ENCODE peak calls at places on chromosomes 6 and 20, in five cellular contexts. C is activated T-helper 1 cell treated with anti-CD3 and anti-CD28 coated beads, Interleukin-12 subunit alpha, Interleukin-12 subunit beta, Interleukin-2, Interleukin-4 antibody, amounts not matched to agents 30 ng/mL and 10 ng/mL and 1 ng/mL, durations not matched to agents 14 hours and 24 hours and 36 hours; S is NCI-H1930; P is activated T-cell treated with anti-CD3 and anti-CD28 coated beads for 1 hour; N is C1 segment of cervical spinal cord. J is an unnamed sample.

GRCh38 chr6:110355727-110356126 is 2.4 kb downstream of the METTL24 start:
- DNase-seq in C (no peak), S (no peak), P (no peak), N (no peak), J (no peak)

GRCh38 chr6:116766506-116767176 is 1.1 kb upstream of the FAM162B start:
- DNase-seq in C (no peak), S (no peak), P (no peak), N (no peak), J (no peak)

GRCh38 chr6:7542878-7543394 is 1.5 kb downstream of the DSP start:
- DNase-seq in C (no peak), S (peak; percentile 38), P (no peak), N (no peak), J (peak; percentile 67)

GRCh38 chr6:64737418-64737817 is 969.6 kb downstream of the EYS start:
- DNase-seq in C (no peak), S (no peak), P (no peak), N (no peak), J (no peak)

GRCh38 chr20:11056414-11056813 is 382.6 kb upstream of the JAG1 start:
- DNase-seq in C (no peak), S (no peak), P (no peak), N (no peak), J (no peak)

GRCh38 chr6:15528870-15529269 is 134.0 kb downstream of the DTNBP1 start:
- DNase-seq in C (no peak), S (no peak), P (no peak), N (no peak), J (no peak)

GRCh38 chr6:11804135-11804534 is 25.5 kb upstream of the ADTRP start:
- DNase-seq in C (no peak), S (no peak), P (no peak), N (no peak), J (no peak)

GRCh38 chr20:38023181-38024085 is 9.8 kb downstream of the TTI1 start:
- DNase-seq in C (no peak), S (no peak), P (no peak), N (no peak), J (peak; percentile 62)

GRCh38 chr6:138393871-138394783 is 9.9 kb upstream of the HEBP2 start:
- DNase-seq in C (no peak), S (no peak), P (no peak), N (no peak), J (no peak)

GRCh38 chr6:31356216-31356945 is 598 bp downstream of the HLA-B start:
- DNase-seq in C (peak; percentile 52), S (no peak), P (no peak), N (no peak), J (no peak)

GRCh38 chr6:166438211-166438861 is 55.6 kb upstream of the MPC1 start:
- DNase-seq in C (no peak), S (no peak), P (no peak), N (no peak), J (no peak)

GRCh38 chr6:151060096-151060741 is 179.5 kb upstream of the AKAP12 start:
- DNase-seq in C (no peak), S (no peak), P (no peak), N (no peak), J (peak; percentile 89)

GRCh38 chr6:157219201-157220200 is 103.8 kb downstream of the TMEM242 start:
- DNase-seq in C (no peak), S (no peak), P (no peak), N (no peak), J (peak; percentile 68)

GRCh38 chr6:5290500-5290899 is 29.2 kb downstream of the FARS2 start:
- DNase-seq in C (no peak), S (no peak), P (no peak), N (no peak), J (no peak)

GRCh38 chr6:169141706-169142705 is 111.6 kb downstream of the THBS2 start:
- DNase-seq in C (no peak), S (no peak), P (no peak), N (no peak), J (no peak)

GRCh38 chr6:128517124-128517523 is 3.3 kb downstream of the PTPRK start:
- DNase-seq in C (no peak), S (no peak), P (no peak), N (no peak), J (no peak)

GRCh38 chr6:30130887-30131862 is 4.8 kb upstream of the TRIM40 start:
- DNase-seq in C (peak; percentile 57), S (peak; percentile 70), P (peak; percentile 42), N (no peak), J (peak; percentile 68)

GRCh38 chr6:140684776-140685550 is 1310.5 kb upstream of the CITED2 start:
- DNase-seq in C (no peak), S (peak; percentile 90), P (no peak), N (no peak), J (no peak)

GRCh38 chr6:2209226-2209809 is 36.1 kb downstream of the GMDS start:
- DNase-seq in C (peak; percentile 11), S (peak; percentile 19), P (no peak), N (no peak), J (peak; percentile 12)

GRCh38 chr6:147507162-147508072 is 1.1 kb upstream of the SAMD5 start:
- DNase-seq in C (no peak), S (peak; percentile 2), P (no peak), N (no peak), J (peak; percentile 16)

GRCh38 chr6:25192562-25192961 is 86.6 kb upstream of the CARMIL1 start:
- DNase-seq in C (no peak), S (no peak), P (no peak), N (no peak), J (no peak)

GRCh38 chr6:105746539-105746938 is 339.6 kb upstream of the PRDM1 start:
- DNase-seq in C (no peak), S (no peak), P (no peak), N (no peak), J (no peak)

GRCh38 chr6:81003156-81003555 is 749.3 kb downstream of the TENT5A start:
- DNase-seq in C (no peak), S (no peak), P (no peak), N (no peak), J (no peak)

GRCh38 chr6:4351857-4352669 is 216.7 kb upstream of the ECI2 start:
- DNase-seq in C (no peak), S (no peak), P (no peak), N (no peak), J (peak; percentile 93)

GRCh38 chr6:3509326-3509725 is 52.5 kb upstream of the SLC22A23 start:
- DNase-seq in C (no peak), S (no peak), P (no peak), N (no peak), J (peak; percentile 39)

GRCh38 chr20:20894753-20895152 is 182.3 kb upstream of the RALGAPA2 start:
- DNase-seq in C (no peak), S (no peak), P (no peak), N (no peak), J (no peak)

GRCh38 chr6:4504700-4505099 is 271.5 kb upstream of the CDYL start:
- DNase-seq in C (no peak), S (no peak), P (no peak), N (no peak), J (no peak)

GRCh38 chr6:46042355-46042999 is 26.8 kb upstream of the CLIC5 start:
- DNase-seq in C (no peak), S (no peak), P (no peak), N (no peak), J (peak; percentile 50)

GRCh38 chr20:63941282-63942060 is 14.7 kb downstream of the UCKL1 start:
- DNase-seq in C (peak; percentile 79), S (no peak), P (peak; percentile 58), N (no peak), J (no peak)

GRCh38 chr6:15588966-15589634 is 73.7 kb downstream of the DTNBP1 start:
- DNase-seq in C (no peak), S (no peak), P (no peak), N (no peak), J (peak; percentile 51)

GRCh38 chr20:2545594-2545993 is 9.2 kb downstream of the TMC2 start:
- DNase-seq in C (no peak), S (no peak), P (no peak), N (no peak), J (no peak)

GRCh38 chr6:36335465-36336209 is 1.1 kb downstream of the BNIP5 start:
- DNase-seq in C (no peak), S (no peak), P (no peak), N (no peak), J (no peak)

GRCh38 chr6:37324131-37325033 is 29.4 kb upstream of the RNF8 start:
- DNase-seq in C (no peak), S (no peak), P (no peak), N (no peak), J (peak; percentile 39)

GRCh38 chr6:8299034-8299433 is 136.3 kb downstream of the SLC35B3 start:
- DNase-seq in C (no peak), S (no peak), P (no peak), N (no peak), J (no peak)